ENCODE peak calls at places on chromosomes 6 and 20, in ten cellular contexts. C, L, B, D, X, Q, E, H, W and O are unnamed samples.

GRCh38 chr6:89239338-89239737 is 22.2 kb upstream of the GABRR1 start:
- DNase-seq in C (no peak), L (no peak), B (no peak), D (no peak), X (no peak), Q (peak), E (no peak), H (no peak), W (no peak), O (no peak)

GRCh38 chr20:4617019-4617418 is 104.7 kb upstream of the PRND start:
- DNase-seq in C (no peak), L (no peak), B (no peak), D (no peak), X (no peak), Q (no peak), E (no peak), H (no peak), W (no peak), O (no peak)

GRCh38 chr20:63979549-63980316 is at the start of gene SAMD10:
- DNase-seq in C (no peak), L (peak), B (peak), D (no peak), X (no peak), Q (peak), E (no peak), H (peak), W (peak), O (no peak)

GRCh38 chr6:73610444-73611275 is 43.1 kb downstream of the SLC17A5 start:
- DNase-seq in C (peak), L (peak), B (peak), D (no peak), X (no peak), Q (peak), E (no peak), H (peak), W (no peak), O (no peak)

GRCh38 chr20:44678247-44678646 is 26.7 kb upstream of the ADA start:
- DNase-seq in C (no peak), L (no peak), B (no peak), D (no peak), X (no peak), Q (no peak), E (no peak), H (peak), W (no peak), O (no peak)

GRCh38 chr20:56200456-56200855 is 48.1 kb upstream of the MC3R start:
- DNase-seq in C (no peak), L (no peak), B (no peak), D (no peak), X (no peak), Q (peak), E (no peak), H (peak), W (no peak), O (no peak)

GRCh38 chr6:13794184-13794583 is 20.2 kb downstream of the MCUR1 start:
- DNase-seq in C (peak), L (no peak), B (peak), D (no peak), X (no peak), Q (no peak), E (no peak), H (no peak), W (no peak), O (no peak)

GRCh38 chr6:105099371-105099770 is 80.4 kb downstream of the POPDC3 start:
- DNase-seq in C (no peak), L (no peak), B (no peak), D (peak), X (no peak), Q (no peak), E (no peak), H (no peak), W (no peak), O (no peak)

GRCh38 chr6:132907915-132908314 is 93.5 kb downstream of the RPS12 start:
- DNase-seq in C (peak), L (no peak), B (peak), D (no peak), X (no peak), Q (no peak), E (no peak), H (no peak), W (no peak), O (no peak)

GRCh38 chr20:4167261-4168004 is 152.1 kb upstream of the RNF24 start:
- DNase-seq in C (no peak), L (no peak), B (no peak), D (peak), X (no peak), Q (no peak), E (no peak), H (no peak), W (no peak), O (no peak)

GRCh38 chr6:118187568-118188164 is 280.6 kb downstream of the SLC35F1 start:
- DNase-seq in C (peak), L (no peak), B (no peak), D (no peak), X (no peak), Q (no peak), E (no peak), H (no peak), W (no peak), O (no peak)

GRCh38 chr6:147906361-147906760 is 397.9 kb downstream of the SAMD5 start:
- DNase-seq in C (no peak), L (no peak), B (no peak), D (no peak), X (no peak), Q (no peak), E (no peak), H (no peak), W (no peak), O (no peak)

GRCh38 chr20:12925214-12925755 is 83.5 kb upstream of the SPTLC3 start:
- DNase-seq in C (peak), L (peak), B (peak), D (peak), X (peak), Q (peak), E (no peak), H (peak), W (no peak), O (peak)

GRCh38 chr6:47041741-47042140 is 391 bp downstream of the ADGRF1 start:
- DNase-seq in C (no peak), L (no peak), B (no peak), D (no peak), X (no peak), Q (no peak), E (no peak), H (no peak), W (no peak), O (no peak)

GRCh38 chr6:137403855-137404254 is 90.3 kb downstream of the OLIG3 start:
- DNase-seq in C (no peak), L (peak), B (no peak), D (no peak), X (peak), Q (no peak), E (no peak), H (no peak), W (no peak), O (no peak)

GRCh38 chr6:79453558-79454042 is 83.6 kb downstream of the LCA5 start:
- DNase-seq in C (peak), L (no peak), B (no peak), D (no peak), X (no peak), Q (no peak), E (no peak), H (peak), W (no peak), O (no peak)

GRCh38 chr6:44188819-44189218 is 27.9 kb upstream of the MYMX start:
- DNase-seq in C (no peak), L (no peak), B (no peak), D (no peak), X (no peak), Q (no peak), E (no peak), H (no peak), W (no peak), O (no peak)

GRCh38 chr6:146803601-146804000 is 204.8 kb downstream of the ADGB start:
- DNase-seq in C (no peak), L (no peak), B (no peak), D (peak), X (no peak), Q (no peak), E (no peak), H (no peak), W (no peak), O (no peak)

GRCh38 chr20:21182832-21183563 is 57.1 kb downstream of the KIZ start:
- DNase-seq in C (peak), L (no peak), B (peak), D (no peak), X (no peak), Q (no peak), E (no peak), H (no peak), W (no peak), O (peak)

GRCh38 chr6:44166591-44167184 is 8.1 kb downstream of the CAPN11 start:
- DNase-seq in C (no peak), L (no peak), B (no peak), D (no peak), X (no peak), Q (no peak), E (no peak), H (peak), W (no peak), O (no peak)

GRCh38 chr20:23145281-23145700 is 59.2 kb upstream of the CD93 start:
- DNase-seq in C (peak), L (no peak), B (peak), D (no peak), X (no peak), Q (no peak), E (no peak), H (no peak), W (no peak), O (no peak)

GRCh38 chr20:7851031-7851490 is 89.2 kb downstream of the HAO1 start:
- DNase-seq in C (no peak), L (no peak), B (peak), D (no peak), X (no peak), Q (no peak), E (no peak), H (no peak), W (no peak), O (no peak)

GRCh38 chr20:38043512-38044300 is 10.2 kb downstream of the RPRD1B start:
- DNase-seq in C (peak), L (no peak), B (peak), D (no peak), X (no peak), Q (no peak), E (no peak), H (no peak), W (no peak), O (no peak)

GRCh38 chr20:63538204-63539091 is 1.3 kb upstream of the PTK6 start:
- DNase-seq in C (peak), L (peak), B (peak), D (no peak), X (no peak), Q (peak), E (no peak), H (peak), W (peak), O (no peak)